ENCODE peak calls at places on chromosomes 16 and 17, in five cellular contexts. H is keratinocyte, J is psoas muscle, V is body of pancreas, Y is uterus. T is an unnamed sample.

GRCh38 chr16:57544129-57544653 is 1.7 kb downstream of the ADGRG5 start:
- DNase-seq in J (no peak), H (no peak), Y (peak; percentile 1), V (no peak), T (no peak)

GRCh38 chr16:2035431-2036199 is 8.9 kb downstream of the NHERF2 start:
- DNase-seq in J (no peak), H (no peak), Y (peak; percentile 66), V (peak; percentile 65), T (no peak)

GRCh38 chr16:48481772-48482171 is 96.6 kb upstream of the SIAH1 start:
- DNase-seq in H (no peak), Y (no peak), V (no peak), J (no peak), T (no peak)

GRCh38 chr17:62678214-62678919 is 50.9 kb downstream of the MRC2 start:
- DNase-seq in V (no peak), H (no peak), J (no peak), Y (no peak), T (no peak)

GRCh38 chr17:67082110-67082509 is 37.8 kb downstream of the CACNG1 start:
- DNase-seq in J (no peak), V (no peak), Y (no peak), H (no peak), T (no peak)

GRCh38 chr17:27597188-27597580 is 33.8 kb upstream of the LGALS9 start:
- DNase-seq in J (no peak), H (no peak), V (no peak), Y (no peak), T (no peak)

GRCh38 chr16:4055748-4056147 is 60.5 kb downstream of the ADCY9 start:
- DNase-seq in Y (no peak), V (no peak), J (no peak), H (no peak), T (no peak)

GRCh38 chr17:43952351-43952723 is 1.4 kb downstream of the PYY start:
- DNase-seq in Y (no peak), H (no peak), J (no peak), V (no peak), T (no peak)

GRCh38 chr17:43721537-43722268 is 36.9 kb downstream of the SOST start:
- DNase-seq in V (no peak), H (no peak), Y (no peak), J (no peak), T (no peak)

GRCh38 chr17:69363488-69364210 is 36.7 kb upstream of the ABCA5 start:
- DNase-seq in H (no peak), J (no peak), V (no peak), Y (no peak), T (no peak)

GRCh38 chr17:9204623-9205329 is 183.5 kb downstream of the NTN1 start:
- DNase-seq in H (no peak), Y (no peak), J (no peak), V (no peak), T (no peak)

GRCh38 chr16:89325861-89326471 is 108.5 kb downstream of the ZNF778 start:
- DNase-seq in V (peak; percentile 63), Y (peak; percentile 44), J (peak; percentile 65), H (no peak), T (no peak)

GRCh38 chr16:8936421-8936820 is 27.3 kb downstream of the USP7 start:
- DNase-seq in J (no peak), V (peak; percentile 57), Y (no peak), H (peak; percentile 17), T (peak; percentile 34)

GRCh38 chr16:27226476-27226875 is 23.1 kb downstream of the KDM8 start:
- DNase-seq in V (peak; percentile 40), H (peak; percentile 40), J (peak; percentile 30), Y (no peak), T (no peak)

GRCh38 chr16:48834576-48834975 is 224.6 kb upstream of the N4BP1 start:
- DNase-seq in V (no peak), Y (no peak), H (no peak), J (no peak), T (no peak)

GRCh38 chr16:4945560-4946502 is 8.9 kb upstream of the PPL start:
- DNase-seq in V (peak; percentile 64), J (peak; percentile 84), Y (peak; percentile 60), H (peak; percentile 95), T (peak; percentile 69)

GRCh38 chr16:1771072-1771863 is at the start of gene NME3:
- DNase-seq in Y (peak; percentile 79), J (peak; percentile 88), V (peak; percentile 74), H (no peak), T (no peak)

GRCh38 chr17:79892457-79893236 is 53.4 kb upstream of the CBX4 start:
- DNase-seq in Y (no peak), H (no peak), J (no peak), V (no peak), T (peak; percentile 12)

GRCh38 chr17:63439682-63440081 is 6.4 kb downstream of the CYB561 start:
- DNase-seq in H (no peak), V (no peak), Y (no peak), J (no peak), T (no peak)

GRCh38 chr17:66984730-66985129 is 20.2 kb downstream of the CACNG4 start:
- DNase-seq in Y (no peak), J (no peak), H (no peak), V (no peak), T (no peak)

GRCh38 chr16:50368410-50369132 is at the start of gene BRD7:
- DNase-seq in J (peak; percentile 80), Y (peak; percentile 80), H (no peak), V (peak; percentile 57), T (no peak)

GRCh38 chr16:2751577-2752034 is 832 bp upstream of the SRRM2 start:
- DNase-seq in V (no peak), Y (no peak), J (no peak), H (no peak), T (no peak)

GRCh38 chr16:73027655-73028220 is 20.2 kb downstream of the ZFHX3 start:
- DNase-seq in V (peak; percentile 22), Y (no peak), H (no peak), J (no peak), T (no peak)

GRCh38 chr17:48012151-48012520 is 25.5 kb downstream of the COPZ2 start:
- DNase-seq in H (no peak), Y (no peak), V (peak; percentile 54), J (no peak), T (no peak)

GRCh38 chr16:1723450-1724147 is 17.6 kb downstream of the MAPK8IP3 start:
- DNase-seq in J (no peak), H (no peak), V (peak; percentile 50), Y (no peak), T (no peak)

GRCh38 chr17:12078791-12079190 is 58.1 kb downstream of the MAP2K4 start:
- DNase-seq in J (no peak), Y (no peak), H (no peak), V (no peak), T (no peak)

GRCh38 chr16:967077-967541 is 3.7 kb downstream of the LMF1 start:
- DNase-seq in Y (no peak), J (no peak), H (no peak), V (no peak), T (no peak)

DNA sequence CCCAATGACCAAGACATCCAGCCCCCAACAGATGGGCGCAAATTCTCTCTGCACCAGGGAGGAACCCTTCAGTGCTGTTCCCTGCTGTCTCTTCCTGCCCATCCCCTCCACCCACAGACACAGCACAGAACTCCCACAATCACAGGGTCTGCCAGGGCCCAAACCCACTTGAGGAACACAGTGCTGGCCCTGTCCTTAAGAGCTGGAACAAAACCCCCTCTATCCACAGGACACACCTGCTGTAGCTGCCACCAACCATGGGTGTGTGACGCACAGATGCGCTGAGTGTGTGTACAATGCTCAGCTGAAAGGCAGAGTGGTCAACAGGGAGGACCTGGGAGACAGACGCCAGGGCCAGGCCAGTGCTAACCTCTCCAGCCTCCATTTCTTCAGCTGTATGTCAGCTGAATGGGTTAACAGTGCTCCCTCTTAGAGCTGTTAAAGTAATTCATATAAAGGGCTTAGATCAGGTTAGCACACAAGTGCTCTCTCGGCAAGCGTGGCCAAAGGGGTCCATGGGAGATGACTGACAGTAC is 62.1 kb downstream of the AMFR start:
- DNase-seq in H (no peak), Y (no peak), J (no peak), V (no peak), T (no peak)
- H3K27ac ChIP-seq in H (no peak overlapping the region), Y (no peak overlapping the region), J (no peak overlapping the region), V (no peak overlapping the region), T (no peak overlapping the region)

DNA sequence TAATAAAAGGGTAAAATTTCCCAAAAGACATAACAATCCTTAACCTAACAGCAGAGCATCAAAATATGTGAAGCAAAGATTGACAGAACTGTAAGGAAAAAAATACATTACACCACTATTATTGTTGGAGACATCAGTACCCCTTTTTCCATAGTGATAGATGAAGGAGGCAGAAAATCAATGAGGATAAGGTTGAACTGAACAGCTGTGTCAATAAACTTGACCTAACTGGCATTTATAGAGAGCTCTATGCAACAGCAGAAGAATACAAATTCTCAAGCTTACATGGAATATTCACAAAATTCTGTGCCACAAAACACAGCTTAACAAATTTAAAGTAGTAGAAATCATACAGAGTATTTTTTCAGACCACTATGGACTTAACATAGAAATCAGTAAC is 195.0 kb upstream of the ELAC2 start:
- DNase-seq in V (no peak), Y (no peak), J (no peak), H (no peak), T (no peak)
- H3K27ac ChIP-seq in V (no peak overlapping the region), Y (no peak overlapping the region), J (no peak overlapping the region), H (no peak overlapping the region), T (no peak overlapping the region)

DNA sequence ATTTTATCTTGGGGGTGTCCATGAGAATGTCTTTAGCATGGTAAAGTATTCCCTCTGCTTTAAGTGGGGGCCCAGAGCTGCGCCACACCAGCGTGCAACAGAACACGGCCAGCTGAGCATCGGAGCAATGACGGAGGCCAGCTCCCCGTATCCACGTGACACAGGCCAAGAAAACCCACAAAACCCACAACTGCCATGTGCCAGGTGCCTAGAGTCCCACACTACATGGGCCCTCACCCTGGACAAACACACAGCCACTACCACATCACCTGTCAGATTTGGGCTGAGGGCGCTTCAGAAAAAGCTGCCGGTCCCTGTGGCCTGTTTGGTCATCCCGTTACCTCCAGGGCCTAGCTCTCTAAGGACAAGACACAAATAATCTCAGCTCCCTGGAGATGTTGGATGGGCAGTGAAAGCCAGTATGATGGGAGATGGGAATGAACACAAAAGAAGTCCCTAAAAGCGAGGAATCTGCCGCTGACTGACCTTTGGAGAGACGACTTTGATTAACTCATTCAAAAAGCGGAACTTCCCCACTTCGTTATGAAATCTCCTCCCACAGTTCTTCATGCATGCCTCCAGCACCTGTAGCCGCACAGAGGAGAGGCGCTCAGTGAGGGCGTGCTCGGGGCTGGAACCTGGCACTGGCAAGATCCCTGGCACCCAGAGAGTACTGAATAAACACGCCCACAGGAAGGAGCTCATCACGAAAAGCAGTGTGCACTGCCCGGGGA is 17.1 kb downstream of the GGA3 start:
- DNase-seq in J (no peak), H (no peak), V (no peak), Y (no peak), T (no peak)
- H3K27ac ChIP-seq in J (no peak overlapping the region), H (no peak overlapping the region), V (no peak overlapping the region), Y (no peak overlapping the region), T (no peak overlapping the region)

DNA sequence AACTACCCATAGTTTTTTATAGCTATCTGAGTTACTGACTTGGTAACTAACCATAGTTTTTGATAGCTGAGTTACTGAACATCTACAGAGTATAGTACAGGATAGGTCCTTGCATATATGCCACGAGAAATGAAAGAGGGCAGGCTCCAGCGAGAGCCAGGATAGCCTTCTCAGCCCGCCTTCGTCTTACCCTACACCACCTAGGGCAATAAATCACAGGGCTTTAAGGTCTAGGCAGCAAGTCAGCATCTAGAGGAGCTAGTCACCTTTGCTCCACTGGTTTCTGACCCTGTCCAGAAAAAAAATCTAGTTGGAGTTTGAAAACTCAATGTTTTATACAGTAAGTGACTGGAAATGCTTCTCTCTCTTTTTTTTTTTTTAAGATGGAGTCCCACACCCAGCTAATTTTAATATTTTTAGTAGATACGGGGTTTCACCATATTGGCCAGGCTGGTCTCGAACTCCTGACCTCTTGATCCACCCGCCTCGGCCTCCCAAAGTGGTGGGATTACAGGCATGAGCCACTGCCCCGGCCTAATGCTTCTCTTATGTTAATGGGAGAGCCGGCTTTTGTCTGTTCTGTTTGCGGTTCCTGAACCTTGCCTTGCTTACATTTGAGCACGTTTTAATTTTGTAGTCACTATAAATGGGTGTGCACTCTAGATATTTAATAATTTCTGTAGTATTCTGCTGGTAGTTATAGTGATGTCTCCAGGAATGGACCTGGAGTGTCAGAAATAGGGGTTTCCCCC is 2.8 kb downstream of the BFAR start:
- DNase-seq in V (no peak), Y (no peak), J (no peak), H (no peak), T (no peak)
- H3K27ac ChIP-seq in V (peak overlapping the region; percentile 47), Y (no peak overlapping the region), J (no peak overlapping the region), H (peak overlapping the region; percentile 97), T (peak overlapping the region; percentile 54)